ENCODE peak calls at places on chromosomes 11 and 22, in six cellular contexts. A is H7; K is stimulated activated CD8-positive, alpha-beta memory T cell treated with anti-CD3 and anti-CD28 coated beads, Interleukin-7, amount 100 ng/mL, for 1 hour; U is GM03348; C is A549; Y is AG04450. G is an unnamed sample.

GRCh38 chr11:882593-882992 is 28.0 kb downstream of the CHID1 start:
- DNase-seq in A (no peak), C (no peak), Y (no peak), U (no peak), K (no peak), G (no peak)

GRCh38 chr22:41873391-41873790 is 40.5 kb downstream of the SREBF2 start:
- DNase-seq in K (no peak), Y (no peak), U (no peak), A (no peak), C (no peak), G (no peak)

GRCh38 chr11:91707652-91708051 is 517.0 kb upstream of the FAT3 start:
- DNase-seq in A (no peak), C (no peak), Y (no peak), K (no peak), U (no peak), G (no peak)

GRCh38 chr22:31277741-31278642 is 14.3 kb downstream of the PIK3IP1 start:
- DNase-seq in Y (no peak), A (no peak), K (no peak), U (no peak), C (no peak), G (no peak)

GRCh38 chr11:73271936-73272679 is at the start of gene P2RY6:
- DNase-seq in K (no peak), C (peak), U (peak), A (peak), Y (no peak), G (no peak)

GRCh38 chr22:47665151-47665550 is 902.7 kb downstream of the TBC1D22A start:
- DNase-seq in C (no peak), U (no peak), Y (no peak), A (no peak), K (no peak), G (no peak)

GRCh38 chr22:37502342-37503182 is 16.4 kb upstream of the MFNG start:
- DNase-seq in K (no peak), Y (no peak), U (no peak), A (no peak), C (peak), G (no peak)

GRCh38 chr11:115222863-115223530 is 281.2 kb downstream of the CADM1 start:
- DNase-seq in K (no peak), C (no peak), Y (no peak), U (no peak), A (no peak), G (no peak)

GRCh38 chr22:25514436-25514835 is 50.0 kb upstream of the GRK3 start:
- DNase-seq in U (no peak), A (peak), Y (no peak), K (no peak), C (peak), G (no peak)

GRCh38 chr22:20843501-20843900 is 15.1 kb downstream of the PI4KA start:
- DNase-seq in A (no peak), U (no peak), C (no peak), K (no peak), Y (no peak), G (no peak)

GRCh38 chr22:49936973-49937757 is 18.7 kb downstream of the CRELD2 start:
- DNase-seq in Y (no peak), C (no peak), K (no peak), A (peak), U (no peak), G (no peak)

GRCh38 chr11:12587333-12587997 is 86.8 kb upstream of the TEAD1 start:
- DNase-seq in U (peak), A (peak), Y (no peak), C (no peak), K (no peak), G (no peak)

GRCh38 chr11:798093-798713 is at the start of gene SLC25A22:
- DNase-seq in Y (no peak), K (peak), C (peak), U (peak), A (peak), G (no peak)

GRCh38 chr11:111910637-111911562 is 670 bp downstream of the CRYAB start:
- DNase-seq in A (no peak), K (no peak), C (no peak), U (peak), Y (no peak), G (no peak)

GRCh38 chr22:38267086-38267485 is 5.7 kb downstream of the TMEM184B start:
- DNase-seq in K (peak), A (no peak), C (no peak), Y (no peak), U (peak), G (no peak)

GRCh38 chr11:73019448-73019847 is 122.7 kb downstream of the FCHSD2 start:
- DNase-seq in C (no peak), K (no peak), A (no peak), U (no peak), Y (no peak), G (no peak)

GRCh38 chr11:62909107-62909894 is 11.9 kb downstream of the CHRM1 start:
- DNase-seq in C (peak), K (no peak), U (peak), Y (peak), A (peak), G (no peak)

GRCh38 chr22:42697542-42698013 is 23.1 kb downstream of the A4GALT start:
- DNase-seq in K (no peak), Y (peak), C (peak), U (peak), A (peak), G (no peak)

G was measured in chondrocyte.